ENCODE peak calls at places on chromosomes 5 and 9, in seven cellular contexts. J, U, F, I, Z, M and X are unnamed samples.

GRCh38 chr5:95808686-95809413 is 13.7 kb downstream of the GLRX start:
- DNase-seq in J (peak; percentile 94), U (peak; percentile 57), F (peak; percentile 84), I (no peak), Z (no peak), M (no peak), X (peak; percentile 90)

GRCh38 chr5:165360366-165361142 is 1855.1 kb downstream of the MAT2B start:
- DNase-seq in J (no peak), U (no peak), F (no peak), I (no peak), Z (no peak), M (no peak), X (no peak)

GRCh38 chr9:93861736-93862358 is 93.3 kb downstream of the BARX1 start:
- DNase-seq in J (no peak), U (no peak), F (no peak), I (no peak), Z (no peak), M (no peak), X (no peak)

GRCh38 chr9:70525553-70525952 is 111.1 kb upstream of the KLF9 start:
- DNase-seq in J (no peak), U (no peak), F (no peak), I (no peak), Z (no peak), M (no peak), X (no peak)

GRCh38 chr9:128286435-128286834 is 10.4 kb downstream of the SWI5 start:
- DNase-seq in J (no peak), U (no peak), F (no peak), I (peak; percentile 69), Z (no peak), M (no peak), X (no peak)

GRCh38 chr5:58410441-58410840 is 49.4 kb downstream of the PLK2 start:
- DNase-seq in J (no peak), U (no peak), F (no peak), I (no peak), Z (no peak), M (no peak), X (no peak)

GRCh38 chr5:36398137-36398536 is 96.4 kb upstream of the RANBP3L start:
- DNase-seq in J (no peak), U (no peak), F (no peak), I (no peak), Z (no peak), M (peak; percentile 28), X (no peak)

GRCh38 chr5:107388111-107388861 is 282.5 kb downstream of the EFNA5 start:
- DNase-seq in J (no peak), U (no peak), F (no peak), I (no peak), Z (no peak), M (no peak), X (no peak)

GRCh38 chr5:174698156-174698555 is 26.2 kb upstream of the MSX2 start:
- DNase-seq in J (no peak), U (no peak), F (no peak), I (no peak), Z (no peak), M (no peak), X (no peak)

GRCh38 chr5:173848986-173849596 is 39.1 kb upstream of the CPEB4 start:
- DNase-seq in J (no peak), U (no peak), F (no peak), I (no peak), Z (no peak), M (no peak), X (no peak)

GRCh38 chr5:132475939-132476852 is 14.4 kb downstream of the IRF1 start:
- DNase-seq in J (no peak), U (no peak), F (no peak), I (no peak), Z (no peak), M (no peak), X (peak; percentile 50)

GRCh38 chr5:157748740-157749461 is 5.4 kb downstream of the LSM11 start:
- DNase-seq in J (no peak), U (no peak), F (no peak), I (no peak), Z (no peak), M (no peak), X (no peak)

GRCh38 chr9:33044677-33045282 is 19.7 kb downstream of the DNAJA1 start:
- DNase-seq in J (no peak), U (no peak), F (no peak), I (peak; percentile 3), Z (peak; percentile 23), M (no peak), X (no peak)

GRCh38 chr5:73278693-73279092 is 105.7 kb downstream of the TMEM174 start:
- DNase-seq in J (no peak), U (no peak), F (no peak), I (no peak), Z (no peak), M (no peak), X (peak; percentile 87)

GRCh38 chr9:133883356-133883755 is 108.8 kb downstream of the VAV2 start:
- DNase-seq in J (no peak), U (no peak), F (no peak), I (no peak), Z (no peak), M (no peak), X (no peak)

GRCh38 chr5:160324885-160325284 is 12.5 kb upstream of the CCNJL start:
- DNase-seq in J (no peak), U (no peak), F (no peak), I (no peak), Z (no peak), M (no peak), X (no peak)

GRCh38 chr9:78023003-78023741 is 8.4 kb downstream of the GNAQ start:
- DNase-seq in J (no peak), U (no peak), F (no peak), I (no peak), Z (no peak), M (no peak), X (no peak)

GRCh38 chr5:143023447-143024096 is 253.4 kb downstream of the ARHGAP26 start:
- DNase-seq in J (peak; percentile 86), U (peak; percentile 46), F (peak; percentile 41), I (peak; percentile 20), Z (no peak), M (no peak), X (no peak)

GRCh38 chr9:79152306-79152705 is 419.5 kb upstream of the TLE4 start:
- DNase-seq in J (no peak), U (no peak), F (no peak), I (no peak), Z (no peak), M (no peak), X (no peak)